ENCODE peak calls at places on chromosomes 5 and 9, in nine cellular contexts. One of them, this sample, is unnamed.

GRCh38 chr5:41925555-41925946 is 470 bp downstream of the FBXO4 start:
- DNase-seq in effector memory CD8-positive, alpha-beta T cell: peak
- DNase-seq in NCI-H1092: peak
- DNase-seq in endothelial cell: peak
- DNase-seq in activated T-cell treated with anti-CD3 and anti-CD28 coated beads for 1 hour: no peak
- DNase-seq in Daoy: peak
- DNase-seq in NCI-H1417: no peak
- DNase-seq in IMR-90: peak
- DNase-seq in nephron progenitor cell: no peak
- DNase-seq in this sample: no peak

GRCh38 chr9:116270559-116270958 is 117.0 kb downstream of the PAPPA start:
- DNase-seq in activated T-cell treated with anti-CD3 and anti-CD28 coated beads for 1 hour: no peak
- DNase-seq in Daoy: peak
- DNase-seq in effector memory CD8-positive, alpha-beta T cell: no peak
- DNase-seq in NCI-H1417: no peak
- DNase-seq in nephron progenitor cell: no peak
- DNase-seq in IMR-90: no peak
- DNase-seq in NCI-H1092: no peak
- DNase-seq in endothelial cell: no peak
- DNase-seq in this sample: no peak

GRCh38 chr9:127763918-127764384 is 14.5 kb downstream of the SH2D3C start:
- DNase-seq in nephron progenitor cell: peak
- DNase-seq in NCI-H1092: no peak
- DNase-seq in effector memory CD8-positive, alpha-beta T cell: no peak
- DNase-seq in endothelial cell: peak
- DNase-seq in IMR-90: no peak
- DNase-seq in Daoy: peak
- DNase-seq in NCI-H1417: no peak
- DNase-seq in activated T-cell treated with anti-CD3 and anti-CD28 coated beads for 1 hour: peak
- DNase-seq in this sample: no peak

GRCh38 chr9:89349607-89350006 is 31.3 kb downstream of the SECISBP2 start:
- DNase-seq in NCI-H1092: no peak
- DNase-seq in activated T-cell treated with anti-CD3 and anti-CD28 coated beads for 1 hour: no peak
- DNase-seq in IMR-90: no peak
- DNase-seq in nephron progenitor cell: no peak
- DNase-seq in NCI-H1417: no peak
- DNase-seq in endothelial cell: no peak
- DNase-seq in effector memory CD8-positive, alpha-beta T cell: no peak
- DNase-seq in Daoy: no peak
- DNase-seq in this sample: no peak

GRCh38 chr9:79858509-79858908 is 286.7 kb downstream of the TLE4 start:
- DNase-seq in NCI-H1417: no peak
- DNase-seq in IMR-90: peak
- DNase-seq in Daoy: peak
- DNase-seq in effector memory CD8-positive, alpha-beta T cell: no peak
- DNase-seq in NCI-H1092: no peak
- DNase-seq in nephron progenitor cell: no peak
- DNase-seq in endothelial cell: no peak
- DNase-seq in activated T-cell treated with anti-CD3 and anti-CD28 coated beads for 1 hour: no peak
- DNase-seq in this sample: no peak

GRCh38 chr5:50352390-50352789 is 88.7 kb downstream of the EMB start:
- DNase-seq in endothelial cell: no peak
- DNase-seq in NCI-H1417: no peak
- DNase-seq in IMR-90: no peak
- DNase-seq in Daoy: no peak
- DNase-seq in NCI-H1092: no peak
- DNase-seq in effector memory CD8-positive, alpha-beta T cell: no peak
- DNase-seq in nephron progenitor cell: no peak
- DNase-seq in activated T-cell treated with anti-CD3 and anti-CD28 coated beads for 1 hour: no peak
- DNase-seq in this sample: no peak

GRCh38 chr5:122751293-122751753 is 23.6 kb upstream of the SNX2 start:
- DNase-seq in nephron progenitor cell: no peak
- DNase-seq in NCI-H1417: no peak
- DNase-seq in effector memory CD8-positive, alpha-beta T cell: no peak
- DNase-seq in endothelial cell: peak
- DNase-seq in Daoy: peak
- DNase-seq in NCI-H1092: no peak
- DNase-seq in IMR-90: peak
- DNase-seq in activated T-cell treated with anti-CD3 and anti-CD28 coated beads for 1 hour: no peak
- DNase-seq in this sample: no peak

GRCh38 chr9:13274901-13275641 is 4.4 kb downstream of the MPDZ start:
- DNase-seq in activated T-cell treated with anti-CD3 and anti-CD28 coated beads for 1 hour: no peak
- DNase-seq in effector memory CD8-positive, alpha-beta T cell: no peak
- DNase-seq in nephron progenitor cell: no peak
- DNase-seq in NCI-H1417: no peak
- DNase-seq in IMR-90: peak
- DNase-seq in endothelial cell: no peak
- DNase-seq in Daoy: peak
- DNase-seq in NCI-H1092: no peak
- DNase-seq in this sample: no peak

GRCh38 chr5:107672212-107673105 is 1.7 kb upstream of the EFNA5 start:
- DNase-seq in NCI-H1417: peak
- DNase-seq in Daoy: peak
- DNase-seq in endothelial cell: peak
- DNase-seq in nephron progenitor cell: peak
- DNase-seq in activated T-cell treated with anti-CD3 and anti-CD28 coated beads for 1 hour: no peak
- DNase-seq in IMR-90: peak
- DNase-seq in NCI-H1092: peak
- DNase-seq in effector memory CD8-positive, alpha-beta T cell: peak
- DNase-seq in this sample: peak

GRCh38 chr5:180313677-180314076 is 21.8 kb upstream of the MAPK9 start:
- DNase-seq in activated T-cell treated with anti-CD3 and anti-CD28 coated beads for 1 hour: peak
- DNase-seq in NCI-H1417: no peak
- DNase-seq in endothelial cell: peak
- DNase-seq in effector memory CD8-positive, alpha-beta T cell: peak
- DNase-seq in IMR-90: no peak
- DNase-seq in nephron progenitor cell: no peak
- DNase-seq in Daoy: no peak
- DNase-seq in NCI-H1092: peak
- DNase-seq in this sample: no peak

GRCh38 chr5:113153512-113154097 is 177.0 kb downstream of the DCP2 start:
- DNase-seq in Daoy: no peak
- DNase-seq in NCI-H1417: no peak
- DNase-seq in IMR-90: peak
- DNase-seq in NCI-H1092: no peak
- DNase-seq in activated T-cell treated with anti-CD3 and anti-CD28 coated beads for 1 hour: no peak
- DNase-seq in effector memory CD8-positive, alpha-beta T cell: no peak
- DNase-seq in nephron progenitor cell: no peak
- DNase-seq in endothelial cell: no peak
- DNase-seq in this sample: no peak

GRCh38 chr9:6931913-6932312 is 174.1 kb downstream of the KDM4C start:
- DNase-seq in Daoy: peak
- DNase-seq in nephron progenitor cell: no peak
- DNase-seq in IMR-90: peak
- DNase-seq in effector memory CD8-positive, alpha-beta T cell: no peak
- DNase-seq in NCI-H1092: no peak
- DNase-seq in NCI-H1417: no peak
- DNase-seq in activated T-cell treated with anti-CD3 and anti-CD28 coated beads for 1 hour: no peak
- DNase-seq in endothelial cell: no peak
- DNase-seq in this sample: no peak

GRCh38 chr5:94081088-94081487 is 339.7 kb upstream of the POU5F2 start:
- DNase-seq in endothelial cell: no peak
- DNase-seq in NCI-H1092: no peak
- DNase-seq in Daoy: no peak
- DNase-seq in effector memory CD8-positive, alpha-beta T cell: no peak
- DNase-seq in nephron progenitor cell: no peak
- DNase-seq in IMR-90: no peak
- DNase-seq in activated T-cell treated with anti-CD3 and anti-CD28 coated beads for 1 hour: no peak
- DNase-seq in NCI-H1417: no peak
- DNase-seq in this sample: no peak

GRCh38 chr9:5442400-5443011 is 4.8 kb upstream of the PLGRKT start:
- DNase-seq in Daoy: peak
- DNase-seq in IMR-90: peak
- DNase-seq in NCI-H1092: peak
- DNase-seq in nephron progenitor cell: peak
- DNase-seq in endothelial cell: peak
- DNase-seq in activated T-cell treated with anti-CD3 and anti-CD28 coated beads for 1 hour: no peak
- DNase-seq in effector memory CD8-positive, alpha-beta T cell: no peak
- DNase-seq in NCI-H1417: peak
- DNase-seq in this sample: no peak

GRCh38 chr5:55509768-55510522 is 24.8 kb downstream of the PLPP1 start:
- DNase-seq in Daoy: no peak
- DNase-seq in nephron progenitor cell: no peak
- DNase-seq in IMR-90: peak
- DNase-seq in NCI-H1092: no peak
- DNase-seq in effector memory CD8-positive, alpha-beta T cell: no peak
- DNase-seq in activated T-cell treated with anti-CD3 and anti-CD28 coated beads for 1 hour: no peak
- DNase-seq in endothelial cell: no peak
- DNase-seq in NCI-H1417: no peak
- DNase-seq in this sample: no peak

GRCh38 chr5:148909001-148909400 is 82.6 kb downstream of the ADRB2 start:
- DNase-seq in endothelial cell: no peak
- DNase-seq in effector memory CD8-positive, alpha-beta T cell: no peak
- DNase-seq in activated T-cell treated with anti-CD3 and anti-CD28 coated beads for 1 hour: no peak
- DNase-seq in NCI-H1417: no peak
- DNase-seq in nephron progenitor cell: no peak
- DNase-seq in Daoy: no peak
- DNase-seq in IMR-90: peak
- DNase-seq in NCI-H1092: no peak
- DNase-seq in this sample: no peak

GRCh38 chr9:136403538-136403914 is 3.6 kb upstream of the SNAPC4 start:
- DNase-seq in activated T-cell treated with anti-CD3 and anti-CD28 coated beads for 1 hour: peak
- DNase-seq in effector memory CD8-positive, alpha-beta T cell: peak
- DNase-seq in Daoy: no peak
- DNase-seq in IMR-90: no peak
- DNase-seq in endothelial cell: no peak
- DNase-seq in NCI-H1092: no peak
- DNase-seq in NCI-H1417: no peak
- DNase-seq in nephron progenitor cell: no peak
- DNase-seq in this sample: no peak